ENCODE peak calls at places on chromosomes 16 and 17, in seven cellular contexts. C is stimulated activated naive CD8-positive, alpha-beta T cell treated with anti-CD3 and anti-CD28 coated beads, Interleukin-15, Interleukin-2, amounts not matched to agents 100 U/mL and 50 U/mL, for 24 hours; H is A673; S is CD4-positive, alpha-beta memory T cell; R is stimulated activated CD4-positive, alpha-beta T cell treated with anti-CD3 and anti-CD28 coated beads, Interleukin-2, amount 100 ng/mL, for 48 hours; N is A549; Y is dorsolateral prefrontal cortex. K is an unnamed sample.
A peak's percentile ranks its signal among the peaks of the same experiment; 100 is the strongest.

GRCh38 chr16:89499767-89500166 is 8.4 kb upstream of the SPG7 start:
- DNase-seq in C (no peak), S (no peak), N (no peak), H (no peak), Y (no peak), R (no peak), K (no peak)

GRCh38 chr17:28372203-28372944 is 880 bp downstream of the SARM1 start:
- DNase-seq in R (no peak), C (peak; percentile 41), H (peak; percentile 53), Y (no peak), N (no peak), S (no peak), K (no peak)

GRCh38 chr16:2748757-2749455 is 3.5 kb upstream of the SRRM2 start:
- DNase-seq in H (no peak), C (no peak), N (no peak), R (no peak), S (no peak), Y (no peak), K (no peak)

GRCh38 chr16:17314148-17314547 is 156.6 kb downstream of the XYLT1 start:
- DNase-seq in Y (no peak), C (no peak), N (no peak), S (no peak), R (no peak), H (no peak), K (no peak)

GRCh38 chr17:35345926-35346771 is 27.3 kb downstream of the SLFN11 start:
- DNase-seq in N (no peak), C (peak; percentile 57), Y (no peak), S (peak; percentile 41), H (peak; percentile 36), R (no peak), K (no peak)

GRCh38 chr16:58332997-58333700 is 38.3 kb upstream of the PRSS54 start:
- DNase-seq in R (no peak), Y (no peak), N (no peak), H (no peak), S (no peak), C (no peak), K (no peak)

GRCh38 chr16:28623172-28623711 is 13.4 kb upstream of the SULT1A1 start:
- DNase-seq in H (peak; percentile 51), C (peak; percentile 74), R (peak; percentile 61), Y (peak; percentile 49), S (peak; percentile 65), N (peak; percentile 32), K (no peak)

GRCh38 chr16:58472266-58472665 is 27.7 kb upstream of the NDRG4 start:
- DNase-seq in C (no peak), R (no peak), H (no peak), Y (no peak), S (no peak), N (no peak), K (no peak)

GRCh38 chr16:67040906-67041305 is 12.0 kb downstream of the CBFB start:
- DNase-seq in N (no peak), C (no peak), R (no peak), S (no peak), H (no peak), Y (no peak), K (no peak)

K was measured in GM12864.